ENCODE peak calls at places on chromosomes 6 and 20, in eight cellular contexts. One of them, this sample, is unnamed.

GRCh38 chr6:170129691-170130171 is 161.1 kb downstream of the DLL1 start:
- DNase-seq in GM23338: no peak
- DNase-seq in PC-3: peak; percentile 3
- DNase-seq in HCT116: no peak
- DNase-seq in neural progenitor cell: no peak
- DNase-seq in SK-N-SH: peak; percentile 93
- DNase-seq in OCI-LY7: no peak
- DNase-seq in MM.1S: no peak
- DNase-seq in this sample: peak; percentile 71

GRCh38 chr20:37343212-37343993 is 2.5 kb upstream of the SRC start:
- DNase-seq in GM23338: no peak
- DNase-seq in PC-3: peak; percentile 57
- DNase-seq in HCT116: no peak
- DNase-seq in neural progenitor cell: no peak
- DNase-seq in SK-N-SH: no peak
- DNase-seq in OCI-LY7: no peak
- DNase-seq in MM.1S: no peak
- DNase-seq in this sample: no peak

GRCh38 chr6:73491371-73491770 is 29.5 kb downstream of the EEF1A1 start:
- DNase-seq in GM23338: no peak
- DNase-seq in PC-3: no peak
- DNase-seq in HCT116: no peak
- DNase-seq in neural progenitor cell: no peak
- DNase-seq in SK-N-SH: no peak
- DNase-seq in OCI-LY7: no peak
- DNase-seq in MM.1S: no peak
- DNase-seq in this sample: no peak

GRCh38 chr6:54112171-54112650 is 968 bp downstream of the MLIP start:
- DNase-seq in GM23338: no peak
- DNase-seq in PC-3: no peak
- DNase-seq in HCT116: no peak
- DNase-seq in neural progenitor cell: no peak
- DNase-seq in SK-N-SH: no peak
- DNase-seq in OCI-LY7: no peak
- DNase-seq in MM.1S: no peak
- DNase-seq in this sample: no peak

GRCh38 chr20:19660808-19661378 is 97.2 kb upstream of the RIN2 start:
- DNase-seq in GM23338: no peak
- DNase-seq in PC-3: no peak
- DNase-seq in HCT116: no peak
- DNase-seq in neural progenitor cell: no peak
- DNase-seq in SK-N-SH: no peak
- DNase-seq in OCI-LY7: no peak
- DNase-seq in MM.1S: no peak
- DNase-seq in this sample: no peak

GRCh38 chr6:165556116-165556843 is 106.8 kb downstream of the PDE10A start:
- DNase-seq in GM23338: no peak
- DNase-seq in PC-3: peak; percentile 66
- DNase-seq in HCT116: no peak
- DNase-seq in neural progenitor cell: no peak
- DNase-seq in SK-N-SH: no peak
- DNase-seq in OCI-LY7: no peak
- DNase-seq in MM.1S: no peak
- DNase-seq in this sample: no peak

GRCh38 chr20:46558511-46558959 is 8.1 kb upstream of the OCSTAMP start:
- DNase-seq in GM23338: no peak
- DNase-seq in PC-3: peak; percentile 89
- DNase-seq in HCT116: no peak
- DNase-seq in neural progenitor cell: peak; percentile 58
- DNase-seq in SK-N-SH: no peak
- DNase-seq in OCI-LY7: no peak
- DNase-seq in MM.1S: no peak
- DNase-seq in this sample: peak; percentile 72

GRCh38 chr20:23298926-23299672 is 51.5 kb upstream of the NXT1 start:
- DNase-seq in GM23338: no peak
- DNase-seq in PC-3: no peak
- DNase-seq in HCT116: no peak
- DNase-seq in neural progenitor cell: no peak
- DNase-seq in SK-N-SH: no peak
- DNase-seq in OCI-LY7: no peak
- DNase-seq in MM.1S: no peak
- DNase-seq in this sample: no peak

GRCh38 chr6:73418081-73418741 is 23.6 kb downstream of the DDX43 start:
- DNase-seq in GM23338: no peak
- DNase-seq in PC-3: no peak
- DNase-seq in HCT116: no peak
- DNase-seq in neural progenitor cell: no peak
- DNase-seq in SK-N-SH: no peak
- DNase-seq in OCI-LY7: no peak
- DNase-seq in MM.1S: no peak
- DNase-seq in this sample: no peak

GRCh38 chr6:144055121-144055931 is 40.0 kb downstream of the SF3B5 start:
- DNase-seq in GM23338: no peak
- DNase-seq in PC-3: no peak
- DNase-seq in HCT116: no peak
- DNase-seq in neural progenitor cell: no peak
- DNase-seq in SK-N-SH: no peak
- DNase-seq in OCI-LY7: no peak
- DNase-seq in MM.1S: peak; percentile 42
- DNase-seq in this sample: no peak

GRCh38 chr6:15493437-15494168 is 169.2 kb downstream of the DTNBP1 start:
- DNase-seq in GM23338: peak; percentile 73
- DNase-seq in PC-3: no peak
- DNase-seq in HCT116: no peak
- DNase-seq in neural progenitor cell: peak; percentile 40
- DNase-seq in SK-N-SH: no peak
- DNase-seq in OCI-LY7: no peak
- DNase-seq in MM.1S: no peak
- DNase-seq in this sample: no peak
- TF ChIP-seq EZH2phosphoT487 in GM23338: no peak
- TF ChIP-seq EZH2phosphoT487 in PC-3: no peak
- TF ChIP-seq EZH2phosphoT487 in HCT116: no peak
- TF ChIP-seq EZH2phosphoT487 in neural progenitor cell: no peak
- TF ChIP-seq EZH2phosphoT487 in SK-N-SH: no peak
- TF ChIP-seq EZH2phosphoT487 in OCI-LY7: no peak
- TF ChIP-seq EZH2phosphoT487 in MM.1S: no peak
- TF ChIP-seq EZH2phosphoT487 in this sample: no peak

GRCh38 chr6:13575377-13575775 is 975 bp downstream of the SIRT5 start:
- DNase-seq in GM23338: no peak
- DNase-seq in PC-3: no peak
- DNase-seq in HCT116: no peak
- DNase-seq in neural progenitor cell: no peak
- DNase-seq in SK-N-SH: no peak
- DNase-seq in OCI-LY7: no peak
- DNase-seq in MM.1S: peak; percentile 74
- DNase-seq in this sample: no peak
- TF ChIP-seq CTCF in GM23338: peak; percentile 79
- TF ChIP-seq CTCF in PC-3: peak; percentile 79
- TF ChIP-seq CTCF in HCT116: peak; percentile 77
- TF ChIP-seq CTCF in neural progenitor cell: peak; percentile 90
- TF ChIP-seq CTCF in SK-N-SH: peak; percentile 90
- TF ChIP-seq CTCF in OCI-LY7: peak; percentile 93
- TF ChIP-seq CTCF in MM.1S: peak; percentile 65
- TF ChIP-seq CTCF in this sample: peak; percentile 90

DNA sequence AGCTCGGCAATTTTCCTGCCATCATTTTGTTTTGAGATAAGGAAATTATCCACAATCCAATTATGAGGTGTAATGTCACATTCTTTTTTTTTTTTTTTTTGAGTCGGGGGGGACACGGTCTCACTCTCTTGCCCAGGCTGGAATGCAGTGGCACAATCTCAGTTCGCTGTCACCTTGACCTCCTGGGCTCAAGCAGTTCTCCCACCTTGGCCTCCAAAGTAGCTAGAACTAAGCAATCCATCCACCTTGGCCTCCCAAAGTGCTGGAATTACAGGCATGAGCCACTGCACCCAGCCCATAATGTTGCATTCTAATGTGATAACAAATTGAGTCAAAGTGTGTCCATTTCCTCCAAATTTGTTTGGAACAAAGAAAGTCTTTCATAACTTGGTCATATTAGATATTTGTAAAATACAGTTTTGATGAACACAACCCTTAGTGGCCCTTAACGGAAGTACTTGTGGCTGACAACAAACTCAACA is 144.1 kb upstream of the AFDN start:
- DNase-seq in GM23338: no peak
- DNase-seq in PC-3: no peak
- DNase-seq in HCT116: no peak
- DNase-seq in neural progenitor cell: no peak
- DNase-seq in SK-N-SH: no peak
- DNase-seq in OCI-LY7: no peak
- DNase-seq in MM.1S: no peak
- DNase-seq in this sample: no peak
- H3K27ac ChIP-seq in GM23338: no peak overlapping the region
- H3K27ac ChIP-seq in PC-3: peak overlapping the region; percentile 93
- H3K27ac ChIP-seq in HCT116: peak overlapping the region; percentile 8
- H3K27ac ChIP-seq in neural progenitor cell: no peak overlapping the region
- H3K27ac ChIP-seq in SK-N-SH: no peak overlapping the region
- H3K27ac ChIP-seq in OCI-LY7: no peak overlapping the region
- H3K27ac ChIP-seq in MM.1S: no peak overlapping the region
- H3K27ac ChIP-seq in this sample: peak overlapping the region; percentile 87

GRCh38 chr6:136763716-136764521 is 28.4 kb downstream of the MAP3K5 start:
- DNase-seq in GM23338: no peak
- DNase-seq in PC-3: no peak
- DNase-seq in HCT116: no peak
- DNase-seq in neural progenitor cell: no peak
- DNase-seq in SK-N-SH: no peak
- DNase-seq in OCI-LY7: peak; percentile 77
- DNase-seq in MM.1S: peak; percentile 34
- DNase-seq in this sample: no peak

GRCh38 chr6:136763255-136763654 is 29.0 kb downstream of the MAP3K5 start:
- DNase-seq in GM23338: no peak
- DNase-seq in PC-3: no peak
- DNase-seq in HCT116: no peak
- DNase-seq in neural progenitor cell: no peak
- DNase-seq in SK-N-SH: no peak
- DNase-seq in OCI-LY7: no peak
- DNase-seq in MM.1S: peak; percentile 52
- DNase-seq in this sample: no peak

GRCh38 chr6:136764522-136764993 is 27.7 kb downstream of the MAP3K5 start:
- DNase-seq in GM23338: no peak
- DNase-seq in PC-3: no peak
- DNase-seq in HCT116: no peak
- DNase-seq in neural progenitor cell: no peak
- DNase-seq in SK-N-SH: no peak
- DNase-seq in OCI-LY7: peak; percentile 83
- DNase-seq in MM.1S: no peak
- DNase-seq in this sample: no peak

GRCh38 chr6:136762022-136762975 is 30.0 kb downstream of the MAP3K5 start:
- DNase-seq in GM23338: no peak
- DNase-seq in PC-3: no peak
- DNase-seq in HCT116: no peak
- DNase-seq in neural progenitor cell: no peak
- DNase-seq in SK-N-SH: no peak
- DNase-seq in OCI-LY7: peak; percentile 41
- DNase-seq in MM.1S: no peak
- DNase-seq in this sample: no peak

DNA sequence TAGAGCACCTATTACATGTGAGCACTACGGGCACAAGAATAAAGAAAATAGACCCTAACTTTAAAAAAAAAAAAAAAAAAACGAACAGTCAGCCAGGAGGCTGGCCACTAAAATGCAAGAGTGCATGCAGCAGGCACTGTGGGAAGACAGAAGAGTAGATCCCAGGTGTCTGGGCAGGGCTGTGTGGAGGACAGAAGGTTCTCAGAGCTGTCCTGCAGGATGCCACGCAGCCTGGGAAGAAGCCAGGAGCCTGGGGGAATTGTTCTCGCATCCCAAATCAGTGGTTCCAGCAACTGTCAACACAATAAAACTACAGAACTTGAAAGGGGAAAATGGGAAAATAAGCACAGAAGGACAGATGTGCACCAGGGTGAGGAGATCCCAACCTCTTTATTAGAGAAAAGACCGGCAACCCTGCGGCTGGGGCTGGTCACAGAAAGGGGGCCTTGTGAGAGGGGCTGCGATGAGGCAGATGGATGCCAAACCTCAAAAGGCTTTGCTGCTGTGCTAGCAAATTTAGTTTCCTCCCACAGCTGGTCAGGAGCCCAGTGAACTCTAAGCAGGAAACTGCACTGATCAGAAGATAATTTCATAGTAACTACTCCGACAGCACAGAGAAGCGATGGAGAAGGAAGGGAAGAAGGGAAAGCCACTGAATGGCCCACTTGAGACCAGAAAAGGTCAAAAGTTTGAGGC is 30.9 kb downstream of the MAP3K5 start:
- DNase-seq in GM23338: no peak
- DNase-seq in PC-3: no peak
- DNase-seq in HCT116: no peak
- DNase-seq in neural progenitor cell: no peak
- DNase-seq in SK-N-SH: peak; percentile 39
- DNase-seq in OCI-LY7: peak; percentile 67
- DNase-seq in MM.1S: peak; percentile 52
- DNase-seq in this sample: no peak
- TF ChIP-seq EZH2phosphoT487 in GM23338: no peak
- TF ChIP-seq EZH2phosphoT487 in PC-3: no peak
- TF ChIP-seq EZH2phosphoT487 in HCT116: no peak
- TF ChIP-seq EZH2phosphoT487 in neural progenitor cell: no peak
- TF ChIP-seq EZH2phosphoT487 in SK-N-SH: no peak
- TF ChIP-seq EZH2phosphoT487 in OCI-LY7: no peak
- TF ChIP-seq EZH2phosphoT487 in MM.1S: no peak
- TF ChIP-seq EZH2phosphoT487 in this sample: no peak

DNA sequence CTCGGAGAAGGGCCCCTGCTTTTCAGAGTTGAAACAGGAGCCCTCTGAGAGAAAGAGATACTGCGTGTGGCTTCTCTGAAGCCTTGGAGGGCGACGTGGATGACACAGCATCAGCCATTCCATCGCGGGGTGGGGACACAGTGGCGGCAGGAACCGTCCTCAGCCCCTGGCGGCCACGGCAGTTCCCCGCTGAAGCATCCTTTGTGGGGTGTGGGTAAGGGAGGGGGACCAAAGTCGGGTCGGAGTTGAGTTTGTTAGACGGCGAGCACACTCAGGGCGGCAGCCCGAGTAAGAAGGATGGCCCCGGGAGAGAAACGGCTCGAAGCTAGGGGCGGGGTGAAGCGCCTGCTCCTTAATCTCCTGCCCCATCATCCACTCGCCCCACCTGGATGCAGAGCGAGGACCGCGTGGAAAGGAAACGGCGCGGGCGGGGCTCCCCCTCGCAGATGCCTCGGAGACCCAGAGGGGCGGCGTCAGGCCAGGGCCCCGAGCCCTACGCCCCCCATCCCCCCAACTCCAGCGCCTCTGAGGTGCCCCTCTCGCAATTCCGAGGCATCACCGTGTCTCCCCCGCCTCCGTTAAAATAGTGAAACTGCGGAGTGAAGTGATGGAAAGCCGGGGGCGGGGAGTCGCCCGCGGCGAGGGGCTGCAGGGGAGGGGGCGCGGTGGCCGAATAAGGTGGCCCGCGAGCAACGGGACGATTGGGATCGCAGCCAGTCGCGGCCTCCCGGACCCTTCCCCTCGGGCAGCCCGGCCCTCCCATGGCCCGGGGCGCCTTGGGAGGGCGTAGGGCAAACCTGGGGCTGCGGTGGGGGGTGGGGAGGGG is 796 bp upstream of the RREB1 start:
- DNase-seq in GM23338: peak; percentile 53
- DNase-seq in PC-3: peak; percentile 21
- DNase-seq in HCT116: no peak
- DNase-seq in neural progenitor cell: peak; percentile 54
- DNase-seq in SK-N-SH: no peak
- DNase-seq in OCI-LY7: peak; percentile 29
- DNase-seq in MM.1S: no peak
- DNase-seq in this sample: peak; percentile 68
- TF ChIP-seq CTCF in GM23338: no peak
- TF ChIP-seq CTCF in PC-3: no peak
- TF ChIP-seq CTCF in HCT116: no peak
- TF ChIP-seq CTCF in neural progenitor cell: peak; percentile 28
- TF ChIP-seq CTCF in SK-N-SH: peak; percentile 21
- TF ChIP-seq CTCF in OCI-LY7: no peak
- TF ChIP-seq CTCF in MM.1S: no peak
- TF ChIP-seq CTCF in this sample: peak; percentile 24

This sample was measured in hepatocyte.